ENCODE peak calls at places on chromosomes 5 and 9, in seven cellular contexts. O is tibial nerve, G is neural progenitor cell, E is heart left ventricle, U is aorta, Y is fibroblast of lung, I is epithelial cell of prostate. H is an unnamed sample.

GRCh38 chr5:366541-367357 is 45.2 kb downstream of the AHRR start:
- DNase-seq in O (no peak), G (no peak), E (no peak), U (peak), Y (no peak), I (no peak), H (no peak)

GRCh38 chr5:125823572-125823971 is 599.6 kb upstream of the GRAMD2B start:
- DNase-seq in O (no peak), G (no peak), E (no peak), U (no peak), Y (peak), I (no peak), H (no peak)

GRCh38 chr9:33082538-33083326 is 6.3 kb upstream of the SMU1 start:
- DNase-seq in O (no peak), G (no peak), E (no peak), U (no peak), Y (peak), I (no peak), H (no peak)

GRCh38 chr9:91037511-91038482 is 236.2 kb downstream of the SYK start:
- DNase-seq in O (no peak), G (no peak), E (peak), U (no peak), Y (peak), I (no peak), H (no peak)

GRCh38 chr9:115393976-115394775 is 276.2 kb upstream of the TNC start:
- DNase-seq in O (no peak), G (no peak), E (no peak), U (no peak), Y (peak), I (no peak), H (no peak)

GRCh38 chr5:65021527-65022226 is 252.9 kb downstream of the CWC27 start:
- DNase-seq in O (no peak), G (no peak), E (no peak), U (no peak), Y (no peak), I (no peak), H (no peak)

GRCh38 chr9:101848485-101848919 is 110.1 kb upstream of the GRIN3A start:
- DNase-seq in O (no peak), G (no peak), E (no peak), U (no peak), Y (peak), I (no peak), H (no peak)

GRCh38 chr9:78314953-78315870 is 18.3 kb downstream of the PSAT1 start:
- DNase-seq in O (no peak), G (no peak), E (no peak), U (no peak), Y (peak), I (no peak), H (no peak)

GRCh38 chr5:154857091-154857533 is 1.3 kb upstream of the CNOT8 start:
- DNase-seq in O (peak), G (peak), E (peak), U (peak), Y (no peak), I (no peak), H (no peak)

GRCh38 chr9:14347408-14348224 is 33.7 kb upstream of the NFIB start:
- DNase-seq in O (no peak), G (peak), E (peak), U (peak), Y (peak), I (no peak), H (peak)

GRCh38 chr5:72760259-72760658 is 56.2 kb upstream of the TNPO1 start:
- DNase-seq in O (no peak), G (no peak), E (no peak), U (no peak), Y (peak), I (no peak), H (no peak)

GRCh38 chr5:56426658-56427057 is 193.5 kb upstream of the ANKRD55 start:
- DNase-seq in O (no peak), G (no peak), E (no peak), U (no peak), Y (no peak), I (no peak), H (no peak)

GRCh38 chr9:134863941-134864820 is 16.4 kb upstream of the FCN2 start:
- DNase-seq in O (no peak), G (no peak), E (no peak), U (peak), Y (no peak), I (no peak), H (no peak)

GRCh38 chr5:160918386-160918785 is 66.4 kb upstream of the ATP10B start:
- DNase-seq in O (no peak), G (no peak), E (no peak), U (no peak), Y (no peak), I (no peak), H (no peak)

GRCh38 chr5:1852324-1852947 is 30.3 kb downstream of the IRX4 start:
- DNase-seq in O (no peak), G (no peak), E (peak), U (no peak), Y (no peak), I (no peak), H (no peak)

GRCh38 chr9:27310582-27310981 is 13.6 kb upstream of the EQTN start:
- DNase-seq in O (no peak), G (peak), E (no peak), U (no peak), Y (no peak), I (no peak), H (no peak)

GRCh38 chr9:77016111-77016525 is 3.3 kb upstream of the FOXB2 start:
- DNase-seq in O (no peak), G (peak), E (no peak), U (no peak), Y (no peak), I (no peak), H (no peak)

GRCh38 chr9:17807670-17808282 is 228.9 kb downstream of the SH3GL2 start:
- DNase-seq in O (no peak), G (no peak), E (no peak), U (no peak), Y (no peak), I (no peak), H (no peak)

GRCh38 chr5:73183491-73183891 is 10.5 kb downstream of the TMEM174 start:
- DNase-seq in O (no peak), G (no peak), E (no peak), U (no peak), Y (no peak), I (no peak), H (no peak)

GRCh38 chr5:107476783-107477182 is 194.0 kb downstream of the EFNA5 start:
- DNase-seq in O (no peak), G (no peak), E (no peak), U (no peak), Y (no peak), I (no peak), H (no peak)

GRCh38 chr9:18601026-18601425 is 127.1 kb downstream of the ADAMTSL1 start:
- DNase-seq in O (no peak), G (no peak), E (no peak), U (no peak), Y (peak), I (no peak), H (no peak)

GRCh38 chr9:137555179-137555578 is 3.5 kb downstream of the MRPL41 start:
- DNase-seq in O (no peak), G (no peak), E (peak), U (no peak), Y (no peak), I (no peak), H (no peak)

GRCh38 chr5:139651502-139651862 is 3.3 kb downstream of the CXXC5 start:
- DNase-seq in O (no peak), G (peak), E (no peak), U (peak), Y (no peak), I (no peak), H (no peak)

GRCh38 chr9:8101607-8102006 is 302.0 kb upstream of the DMAC1 start:
- DNase-seq in O (no peak), G (no peak), E (no peak), U (no peak), Y (no peak), I (no peak), H (no peak)

GRCh38 chr9:107838766-107839165 is 349.2 kb upstream of the KLF4 start:
- DNase-seq in O (no peak), G (no peak), E (no peak), U (no peak), Y (no peak), I (no peak), H (no peak)

GRCh38 chr5:34007675-34008600 is at the start of gene AMACR:
- DNase-seq in O (peak), G (peak), E (peak), U (peak), Y (peak), I (no peak), H (peak)

GRCh38 chr5:17359451-17359965 is 138.5 kb upstream of the TAF11L2 start:
- DNase-seq in O (no peak), G (no peak), E (no peak), U (no peak), Y (peak), I (no peak), H (no peak)

DNA sequence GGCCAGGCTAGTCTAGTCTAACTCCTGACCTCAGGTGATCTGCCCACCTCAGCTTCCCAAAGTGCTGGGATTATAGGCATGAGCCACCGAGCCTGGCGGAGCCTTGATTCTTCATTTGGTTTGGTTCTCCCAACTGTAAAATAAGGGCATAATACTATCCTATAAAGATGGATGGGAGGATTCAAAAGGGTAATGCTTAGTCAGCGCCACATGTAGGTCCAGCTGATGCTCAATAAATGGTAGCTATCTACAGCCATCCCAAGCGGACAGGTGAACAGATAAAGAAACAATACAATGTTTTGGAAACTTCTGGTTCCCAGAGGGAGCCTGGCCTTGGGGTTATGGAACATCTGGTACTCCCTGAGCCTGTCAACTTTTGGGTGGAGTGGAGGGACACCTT is 13.6 kb upstream of the SET start:
- DNase-seq in O (no peak), G (no peak), E (peak), U (no peak), Y (no peak), I (no peak), H (no peak)
- H3K27ac ChIP-seq in O (no peak), G (no peak), E (no peak), U (no peak), Y (no peak), I (no peak), H (no peak)

GRCh38 chr5:124602925-124603650 is 143.4 kb downstream of the ZNF608 start:
- DNase-seq in O (no peak), G (no peak), E (no peak), U (no peak), Y (no peak), I (no peak), H (no peak)

GRCh38 chr5:124593952-124594351 is 152.5 kb downstream of the ZNF608 start:
- DNase-seq in O (no peak), G (no peak), E (no peak), U (no peak), Y (no peak), I (no peak), H (no peak)

GRCh38 chr5:124604419-124604818 is 142.0 kb downstream of the ZNF608 start:
- DNase-seq in O (no peak), G (peak), E (no peak), U (no peak), Y (no peak), I (no peak), H (no peak)

GRCh38 chr5:124596595-124597388 is 149.6 kb downstream of the ZNF608 start:
- DNase-seq in O (no peak), G (no peak), E (no peak), U (no peak), Y (peak), I (peak), H (no peak)

GRCh38 chr5:124599048-124599973 is 147.1 kb downstream of the ZNF608 start:
- DNase-seq in O (no peak), G (no peak), E (no peak), U (no peak), Y (peak), I (no peak), H (no peak)
- H3K27ac ChIP-seq in O (no peak), G (no peak), E (peak), U (no peak), Y (no peak), I (peak), H (peak)

GRCh38 chr9:98980291-98980690 is 36.6 kb downstream of the COL15A1 start:
- DNase-seq in O (no peak), G (no peak), E (no peak), U (no peak), Y (no peak), I (no peak), H (no peak)

GRCh38 chr9:98977246-98977681 is 33.6 kb downstream of the COL15A1 start:
- DNase-seq in O (no peak), G (no peak), E (peak), U (no peak), Y (no peak), I (no peak), H (no peak)

GRCh38 chr9:98977813-98978212 is 34.1 kb downstream of the COL15A1 start:
- DNase-seq in O (no peak), G (no peak), E (no peak), U (no peak), Y (no peak), I (no peak), H (no peak)

GRCh38 chr9:98975838-98976237 is 32.1 kb downstream of the COL15A1 start:
- DNase-seq in O (no peak), G (no peak), E (no peak), U (no peak), Y (no peak), I (no peak), H (no peak)

GRCh38 chr9:98978231-98978681 is 34.5 kb downstream of the COL15A1 start:
- DNase-seq in O (no peak), G (peak), E (no peak), U (no peak), Y (no peak), I (no peak), H (no peak)
- H3K27ac ChIP-seq in O (no peak), G (peak), E (peak), U (no peak), Y (no peak), I (no peak), H (no peak)

GRCh38 chr5:96968074-96968473 is 32.2 kb downstream of the LNPEP start:
- DNase-seq in O (no peak), G (no peak), E (no peak), U (no peak), Y (peak), I (no peak), H (no peak)

GRCh38 chr5:96966801-96967200 is 30.9 kb downstream of the LNPEP start:
- DNase-seq in O (no peak), G (no peak), E (no peak), U (no peak), Y (no peak), I (no peak), H (no peak)

GRCh38 chr5:96968614-96969013 is 32.7 kb downstream of the LNPEP start:
- DNase-seq in O (no peak), G (no peak), E (no peak), U (no peak), Y (no peak), I (no peak), H (no peak)

GRCh38 chr5:96969401-96969800 is 33.5 kb downstream of the LNPEP start:
- DNase-seq in O (no peak), G (no peak), E (no peak), U (no peak), Y (peak), I (no peak), H (no peak)

GRCh38 chr5:96967400-96967799 is 31.5 kb downstream of the LNPEP start:
- DNase-seq in O (no peak), G (no peak), E (no peak), U (no peak), Y (no peak), I (no peak), H (no peak)
- H3K27ac ChIP-seq in O (no peak), G (no peak), E (peak), U (no peak), Y (no peak), I (no peak), H (no peak)

GRCh38 chr9:128056086-128056485 is 11.0 kb downstream of the NAIF1 start:
- DNase-seq in O (peak), G (no peak), E (no peak), U (no peak), Y (no peak), I (no peak), H (peak)
- H3K27ac ChIP-seq in O (peak), G (no peak), E (peak), U (no peak), Y (no peak), I (no peak), H (peak)

GRCh38 chr9:124913378-124913777 is 27.5 kb downstream of the GOLGA1 start:
- DNase-seq in O (no peak), G (no peak), E (no peak), U (no peak), Y (no peak), I (no peak), H (no peak)

GRCh38 chr9:124911766-124912165 is 29.1 kb downstream of the GOLGA1 start:
- DNase-seq in O (no peak), G (no peak), E (no peak), U (no peak), Y (no peak), I (no peak), H (no peak)

DNA sequence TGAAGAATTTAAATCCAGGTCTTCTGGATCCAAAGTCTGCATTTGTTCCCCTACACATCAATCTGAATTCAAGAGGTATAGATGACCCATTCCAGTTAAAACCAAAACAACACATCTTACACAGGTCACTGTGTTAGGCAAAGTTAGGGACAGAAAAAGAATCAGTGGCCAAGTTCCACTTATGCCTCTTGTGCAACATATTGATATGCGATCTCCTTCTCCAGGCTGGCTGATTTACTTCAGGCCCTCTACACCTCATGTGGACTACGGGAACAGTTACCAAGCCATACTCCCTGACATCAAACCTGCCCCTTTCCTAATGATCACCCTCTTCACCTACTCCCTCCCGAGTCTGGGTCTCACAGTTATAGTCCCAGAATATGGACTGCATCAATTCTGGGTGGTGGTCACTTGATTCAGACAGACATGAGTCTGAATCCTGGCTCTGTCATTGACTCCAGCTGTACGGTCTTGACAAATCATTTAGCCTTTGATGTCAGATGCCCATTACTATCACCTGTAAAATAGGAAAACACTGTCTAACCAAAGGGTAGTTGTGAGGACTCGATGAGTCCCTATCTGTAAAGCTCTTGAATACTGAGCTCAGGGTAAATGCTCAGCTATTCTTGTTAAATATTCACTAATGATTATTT is 26.0 kb downstream of the GOLGA1 start:
- DNase-seq in O (no peak), G (no peak), E (no peak), U (no peak), Y (no peak), I (no peak), H (no peak)
- H3K27ac ChIP-seq in O (no peak), G (no peak), E (no peak), U (no peak), Y (no peak), I (no peak), H (no peak)

DNA sequence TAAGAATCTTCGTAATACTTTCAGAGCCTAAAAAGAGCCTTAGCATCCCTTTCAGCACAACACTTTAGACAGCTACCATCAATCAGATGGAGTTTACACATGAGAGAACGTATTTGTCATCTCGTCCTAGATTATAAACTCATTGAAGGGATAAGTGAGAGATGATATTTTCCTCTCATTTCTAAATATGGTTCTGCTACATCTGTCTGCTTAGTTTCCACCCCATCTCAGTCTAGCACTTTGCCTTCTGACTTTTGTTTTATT is 208.4 kb upstream of the CD180 start:
- DNase-seq in O (no peak), G (no peak), E (no peak), U (no peak), Y (no peak), I (no peak), H (no peak)
- H3K27ac ChIP-seq in O (no peak), G (no peak), E (no peak), U (no peak), Y (no peak), I (peak), H (no peak)